ENCODE peak calls at places on chromosome 2, in ten cellular contexts. H is mesenchymal stem cell; K is mucosa of gallbladder; L is frontal cortex; E is activated CD8-positive, alpha-beta memory T cell treated with anti-CD3 and anti-CD28 coated beads, Interleukin-2, amount 50 U/mL, for 48 hours; M is stimulated activated CD4-positive, alpha-beta T cell treated with anti-CD3 and anti-CD28 coated beads, Interleukin-1b, Interleukin-23, amount 100 ng/mL, for 24 hours; C is Caki2; F is T-cell; P is activated T-helper 9 cell treated with anti-CD3 and anti-CD28 coated beads, Interleukin-2, amount 50 U/mL, for 16 hours; S is PC-3. A is an unnamed sample.

GRCh38 chr2:226118471-226119429 is 680.9 kb downstream of the IRS1 start:
- DNase-seq in H (peak; percentile 94), K (no peak), L (no peak), E (no peak), M (no peak), C (peak; percentile 46), F (no peak), P (no peak), S (peak; percentile 92), A (no peak)

GRCh38 chr2:172215172-172215935 is 112.7 kb upstream of the DLX2 start:
- DNase-seq in H (no peak), K (no peak), L (no peak), E (no peak), M (no peak), C (no peak), F (no peak), P (no peak), S (no peak), A (no peak)

GRCh38 chr2:72848436-72848835 is 22.6 kb upstream of the EXOC6B start:
- DNase-seq in H (no peak), K (no peak), L (no peak), E (no peak), M (no peak), C (no peak), F (no peak), P (no peak), S (no peak), A (no peak)

GRCh38 chr2:45869165-45869501 is 217.7 kb downstream of the PRKCE start:
- DNase-seq in H (no peak), K (no peak), L (no peak), E (no peak), M (no peak), C (no peak), F (no peak), P (no peak), S (no peak), A (no peak)

GRCh38 chr2:86396304-86396785 is 44.8 kb upstream of the KDM3A start:
- DNase-seq in H (no peak), K (peak; percentile 74), L (peak; percentile 22), E (no peak), M (no peak), C (no peak), F (no peak), P (no peak), S (peak; percentile 65), A (peak; percentile 75)

GRCh38 chr2:223051580-223052375 is at the start of gene KCNE4:
- DNase-seq in H (peak; percentile 90), K (peak; percentile 62), L (no peak), E (no peak), M (no peak), C (no peak), F (no peak), P (no peak), S (peak; percentile 21), A (peak; percentile 36)

GRCh38 chr2:217821536-217822147 is 181.2 kb downstream of the TNS1 start:
- DNase-seq in H (no peak), K (no peak), L (no peak), E (no peak), M (no peak), C (no peak), F (no peak), P (no peak), S (no peak), A (no peak)

GRCh38 chr2:240564571-240565266 is 3.6 kb upstream of the RNPEPL1 start:
- DNase-seq in H (peak; percentile 90), K (peak; percentile 12), L (no peak), E (peak; percentile 70), M (no peak), C (peak; percentile 66), F (no peak), P (no peak), S (peak; percentile 31), A (no peak)

GRCh38 chr2:24913896-24914295 is 6.1 kb downstream of the ADCY3 start:
- DNase-seq in H (no peak), K (no peak), L (no peak), E (no peak), M (no peak), C (no peak), F (no peak), P (no peak), S (no peak), A (no peak)

GRCh38 chr2:129929321-129930290 is 49.9 kb upstream of the RAB6C start:
- DNase-seq in H (no peak), K (no peak), L (peak; percentile 44), E (no peak), M (no peak), C (no peak), F (no peak), P (no peak), S (no peak), A (no peak)

GRCh38 chr2:231532189-231533035 is 2.2 kb upstream of the NMUR1 start:
- DNase-seq in H (no peak), K (no peak), L (no peak), E (no peak), M (no peak), C (no peak), F (no peak), P (no peak), S (no peak), A (no peak)

GRCh38 chr2:11753886-11754704 is 7.7 kb downstream of the LPIN1 start:
- DNase-seq in H (peak; percentile 62), K (no peak), L (no peak), E (peak; percentile 75), M (no peak), C (no peak), F (peak; percentile 35), P (peak; percentile 61), S (peak; percentile 92), A (peak; percentile 72)

GRCh38 chr2:6068441-6068935 is 376.3 kb downstream of the SOX11 start:
- DNase-seq in H (no peak), K (no peak), L (no peak), E (no peak), M (no peak), C (no peak), F (no peak), P (no peak), S (no peak), A (peak; percentile 46)

GRCh38 chr2:154978710-154979109 is 280.2 kb downstream of the KCNJ3 start:
- DNase-seq in H (no peak), K (no peak), L (no peak), E (no peak), M (no peak), C (no peak), F (no peak), P (no peak), S (no peak), A (no peak)

GRCh38 chr2:121625953-121626352 is 23.3 kb downstream of the CLASP1 start:
- DNase-seq in H (no peak), K (no peak), L (no peak), E (no peak), M (no peak), C (no peak), F (no peak), P (no peak), S (no peak), A (no peak)

GRCh38 chr2:10441966-10442365 is 6.2 kb downstream of the ODC1 start:
- DNase-seq in H (no peak), K (no peak), L (no peak), E (no peak), M (no peak), C (no peak), F (no peak), P (no peak), S (no peak), A (no peak)

GRCh38 chr2:73935641-73936040 is 9.0 kb downstream of the DGUOK start:
- DNase-seq in H (no peak), K (no peak), L (no peak), E (no peak), M (no peak), C (no peak), F (no peak), P (no peak), S (peak; percentile 39), A (no peak)

GRCh38 chr2:69554981-69555380 is 88.6 kb downstream of the AAK1 start:
- DNase-seq in H (no peak), K (no peak), L (no peak), E (no peak), M (no peak), C (no peak), F (no peak), P (no peak), S (no peak), A (no peak)

GRCh38 chr2:224780096-224780495 is 63.9 kb upstream of the CCDC195 start:
- DNase-seq in H (no peak), K (no peak), L (no peak), E (no peak), M (no peak), C (no peak), F (no peak), P (no peak), S (no peak), A (no peak)

GRCh38 chr2:222057249-222058073 is 241.3 kb downstream of the PAX3 start:
- DNase-seq in H (peak; percentile 16), K (no peak), L (peak; percentile 5), E (no peak), M (no peak), C (no peak), F (no peak), P (no peak), S (peak; percentile 21), A (no peak)

GRCh38 chr2:100606740-100607343 is 44.0 kb downstream of the PDCL3 start:
- DNase-seq in H (peak; percentile 47), K (peak; percentile 16), L (peak; percentile 49), E (no peak), M (no peak), C (peak; percentile 37), F (peak; percentile 12), P (no peak), S (peak; percentile 78), A (peak; percentile 53)

GRCh38 chr2:175309799-175310198 is 128.3 kb upstream of the ATP5MC3 start:
- DNase-seq in H (peak; percentile 25), K (no peak), L (no peak), E (no peak), M (no peak), C (peak; percentile 8), F (no peak), P (no peak), S (peak; percentile 50), A (no peak)

GRCh38 chr2:246489-247145 is 17.2 kb downstream of the SH3YL1 start:
- DNase-seq in H (peak; percentile 79), K (peak; percentile 36), L (no peak), E (no peak), M (no peak), C (peak; percentile 40), F (no peak), P (no peak), S (peak; percentile 79), A (peak; percentile 65)

GRCh38 chr2:100646039-100646438 is 83.2 kb downstream of the PDCL3 start:
- DNase-seq in H (no peak), K (no peak), L (no peak), E (no peak), M (no peak), C (no peak), F (no peak), P (no peak), S (no peak), A (no peak)